ENCODE peak calls at places on chromosome 5, in four cellular contexts. V is HepG2, W is WTC11, E is K562. U is an unnamed sample.

GRCh38 chr5:72476721-72477120 is 30.5 kb downstream of the ZNF366 start:
- DNase-seq in W (no peak), E (no peak), V (no peak), U (no peak)

GRCh38 chr5:16483361-16483760 is 17.8 kb upstream of the ZNF622 start:
- DNase-seq in W (no peak), V (no peak), E (no peak), U (peak)

GRCh38 chr5:92519717-92520632 is 1061.0 kb downstream of the NR2F1-AS1 start:
- DNase-seq in E (no peak), W (no peak), V (no peak), U (no peak)

GRCh38 chr5:81542242-81542641 is 148.3 kb upstream of the ACOT12 start:
- DNase-seq in W (no peak), E (no peak), V (no peak), U (no peak)

GRCh38 chr5:119411291-119411934 is 40.9 kb upstream of the HSD17B4 start:
- DNase-seq in E (peak), W (no peak), V (no peak), U (no peak)

GRCh38 chr5:32346869-32347268 is 34.1 kb upstream of the MTMR12 start:
- DNase-seq in E (no peak), W (no peak), V (no peak), U (no peak)

GRCh38 chr5:52684056-52684455 is 103.7 kb upstream of the ITGA1 start:
- DNase-seq in V (no peak), E (no peak), W (no peak), U (no peak)

GRCh38 chr5:132754947-132755346 is 7.7 kb downstream of the CCNI2 start:
- DNase-seq in W (no peak), V (peak), E (peak), U (no peak)

GRCh38 chr5:58754250-58754649 is 171.4 kb downstream of the RAB3C start:
- DNase-seq in E (no peak), W (no peak), V (no peak), U (no peak)

GRCh38 chr5:32450952-32451351 is 6.4 kb upstream of the ZFR start:
- DNase-seq in V (peak), W (no peak), E (peak), U (peak)

GRCh38 chr5:77168187-77168883 is 42.1 kb upstream of the PDE8B start:
- DNase-seq in W (no peak), V (no peak), E (no peak), U (peak)

GRCh38 chr5:132022737-132023136 is 11.3 kb upstream of the ACSL6 start:
- DNase-seq in V (no peak), W (no peak), E (peak), U (no peak)

GRCh38 chr5:8685704-8686103 is 816.8 kb downstream of the MTRR start:
- DNase-seq in V (no peak), E (no peak), W (peak), U (no peak)

GRCh38 chr5:82397741-82398320 is 119.7 kb upstream of the RPS23 start:
- DNase-seq in V (no peak), W (no peak), E (no peak), U (no peak)

GRCh38 chr5:108312258-108312657 is 69.6 kb downstream of the FBXL17 start:
- DNase-seq in V (no peak), E (no peak), W (no peak), U (no peak)

GRCh38 chr5:62720036-62720441 is 141.4 kb downstream of the LRRC70 start:
- DNase-seq in E (peak), W (peak), V (peak), U (peak)

GRCh38 chr5:15495026-15495425 is 5.0 kb upstream of the FBXL7 start:
- DNase-seq in V (no peak), W (no peak), E (no peak), U (no peak)

GRCh38 chr5:36690041-36690941 is 83.9 kb downstream of the SLC1A3 start:
- DNase-seq in W (peak), V (peak), E (peak), U (peak)

GRCh38 chr5:81391-82021 is 10.5 kb upstream of the PLEKHG4B start:
- DNase-seq in V (no peak), W (no peak), E (no peak), U (no peak)

GRCh38 chr5:134242146-134242545 is 16.3 kb upstream of the PPP2CA start:
- DNase-seq in V (peak), E (peak), W (no peak), U (peak)

GRCh38 chr5:168836603-168837245 is 257.6 kb upstream of the PANK3 start:
- DNase-seq in V (no peak), E (no peak), W (no peak), U (no peak)

GRCh38 chr5:35743644-35744043 is 113.0 kb upstream of the IL7R start:
- DNase-seq in E (no peak), V (no peak), W (no peak), U (no peak)

GRCh38 chr5:157502143-157502647 is 42.2 kb downstream of the NIPAL4 start:
- DNase-seq in V (no peak), E (no peak), W (no peak), U (no peak)

GRCh38 chr5:343461-344401 is 22.2 kb downstream of the AHRR start:
- DNase-seq in E (peak), V (peak), W (peak), U (peak)

GRCh38 chr5:136769900-136770684 is 404.7 kb upstream of the TRPC7 start:
- DNase-seq in W (peak), V (peak), E (peak), U (peak)

GRCh38 chr5:55234171-55234700 is 828 bp upstream of the CCNO start:
- DNase-seq in E (no peak), W (peak), V (no peak), U (no peak)

GRCh38 chr5:96844476-96844990 is 31.8 kb upstream of the ERAP2 start:
- DNase-seq in W (no peak), V (no peak), E (no peak), U (no peak)

GRCh38 chr5:171092194-171092593 is 216.9 kb upstream of the TLX3 start:
- DNase-seq in V (no peak), W (no peak), E (no peak), U (peak)

GRCh38 chr5:53170748-53171349 is 61.3 kb upstream of the MOCS2 start:
- DNase-seq in W (peak), V (peak), E (peak), U (peak)

GRCh38 chr5:111790295-111790694 is 33.3 kb upstream of the NREP start:
- DNase-seq in V (no peak), E (no peak), W (no peak), U (no peak)

GRCh38 chr5:68490401-68490800 is 274.8 kb downstream of the PIK3R1 start:
- DNase-seq in E (no peak), V (no peak), W (no peak), U (no peak)

GRCh38 chr5:54651482-54652076 is 134.0 kb downstream of the SNX18 start:
- DNase-seq in E (no peak), V (no peak), W (no peak), U (no peak)

GRCh38 chr5:158023266-158023665 is 164.3 kb upstream of the CLINT1 start:
- DNase-seq in V (no peak), E (no peak), W (no peak), U (no peak)

GRCh38 chr5:104146652-104147051 is 584.1 kb upstream of the NUDT12 start:
- DNase-seq in V (no peak), E (no peak), W (no peak), U (no peak)

GRCh38 chr5:93600409-93601052 is 17.5 kb downstream of the NR2F1 start:
- DNase-seq in E (no peak), V (no peak), W (no peak), U (no peak)

GRCh38 chr5:16679863-16680262 is 63.1 kb upstream of the RETREG1 start:
- DNase-seq in V (no peak), W (peak), E (no peak), U (no peak)

GRCh38 chr5:174326372-174326771 is 280.9 kb downstream of the NSG2 start:
- DNase-seq in E (no peak), V (no peak), W (no peak), U (no peak)
- TF ChIP-seq NR3C1 in E (no peak), V (no peak), W (no peak), U (no peak)

GRCh38 chr5:84248013-84248412 is 136.7 kb downstream of the EDIL3 start:
- DNase-seq in W (no peak), V (no peak), E (no peak), U (no peak)

GRCh38 chr5:84253946-84254345 is 130.7 kb downstream of the EDIL3 start:
- DNase-seq in W (no peak), E (no peak), V (no peak), U (no peak)

GRCh38 chr5:84255318-84255717 is 129.4 kb downstream of the EDIL3 start:
- DNase-seq in V (peak), W (no peak), E (no peak), U (peak)

GRCh38 chr5:84251503-84251902 is 133.2 kb downstream of the EDIL3 start:
- DNase-seq in W (no peak), E (no peak), V (no peak), U (no peak)

GRCh38 chr5:84249918-84250635 is 134.6 kb downstream of the EDIL3 start:
- DNase-seq in V (no peak), E (no peak), W (no peak), U (no peak)
- TF ChIP-seq NR3C1 in V (no peak), E (no peak), W (no peak), U (no peak)

GRCh38 chr5:143552680-143553079 is 149.2 kb upstream of the NR3C1 start:
- DNase-seq in V (no peak), E (no peak), W (no peak), U (no peak)

GRCh38 chr5:143554194-143554717 is 150.8 kb upstream of the NR3C1 start:
- DNase-seq in W (no peak), V (no peak), E (no peak), U (peak)

GRCh38 chr5:143557061-143557818 is 153.8 kb upstream of the NR3C1 start:
- DNase-seq in V (no peak), W (no peak), E (no peak), U (no peak)

GRCh38 chr5:143557992-143558506 is 154.6 kb upstream of the NR3C1 start:
- DNase-seq in W (no peak), V (no peak), E (no peak), U (no peak)

DNA sequence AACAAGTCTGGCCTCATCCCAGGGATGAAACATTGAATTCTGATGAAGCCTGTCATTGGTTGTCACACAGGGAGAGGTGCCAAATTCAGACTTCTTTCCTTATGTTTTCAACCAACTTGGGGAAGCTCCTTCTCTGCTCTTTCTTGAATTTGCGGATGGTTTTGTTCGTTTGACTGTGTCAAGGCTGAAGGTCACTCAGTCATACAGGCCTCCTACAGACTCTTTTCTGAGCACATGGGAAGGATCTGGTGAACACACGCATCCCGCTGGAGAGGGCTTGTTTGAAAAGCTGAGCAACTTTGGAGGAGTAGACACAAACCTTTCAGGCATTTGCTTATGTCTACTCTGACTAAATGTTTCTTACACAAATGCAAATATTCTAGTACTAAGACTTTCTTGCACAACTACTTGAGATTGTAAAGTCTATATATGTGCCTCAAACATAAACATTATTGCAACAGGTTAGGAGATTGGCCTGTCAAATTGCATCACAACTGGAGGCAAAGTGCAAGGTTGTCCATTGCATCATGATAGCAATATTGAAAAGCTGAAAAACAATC is 151.5 kb upstream of the NR3C1 start:
- DNase-seq in E (no peak), W (no peak), V (peak), U (no peak)
- TF ChIP-seq NR3C1 in E (no peak), W (no peak), V (no peak), U (no peak)

GRCh38 chr5:170034231-170034630 is 53.9 kb upstream of the INSYN2B start:
- DNase-seq in E (no peak), V (no peak), W (no peak), U (no peak)
- TF ChIP-seq NR3C1 in E (no peak), V (no peak), W (no peak), U (no peak)

GRCh38 chr5:125372694-125373621 is 626.5 kb upstream of the ZNF608 start:
- DNase-seq in E (no peak), V (no peak), W (no peak), U (no peak)

GRCh38 chr5:125370486-125370885 is 624.0 kb upstream of the ZNF608 start:
- DNase-seq in E (no peak), V (no peak), W (no peak), U (no peak)

DNA sequence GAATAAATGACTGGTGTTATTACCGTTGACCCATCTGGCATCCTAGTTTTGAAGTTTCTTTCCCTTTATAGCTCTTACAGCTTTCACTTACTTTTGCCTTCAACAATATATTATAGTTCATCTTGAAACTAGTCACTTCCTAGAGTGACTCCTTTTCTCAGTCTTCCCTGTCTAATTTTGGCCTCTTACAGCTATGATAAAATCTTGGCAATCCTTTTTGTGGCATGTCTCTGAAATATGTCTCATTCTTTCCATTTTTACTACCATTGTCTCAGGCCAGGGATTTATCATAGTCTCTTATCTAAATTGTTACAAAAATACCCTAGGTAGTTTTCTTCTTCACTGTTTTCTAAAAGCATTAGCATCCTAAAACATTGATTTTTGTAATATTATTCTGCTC is 621.3 kb upstream of the ZNF608 start:
- DNase-seq in V (no peak), W (no peak), E (no peak), U (no peak)
- TF ChIP-seq NR3C1 in V (no peak), W (no peak), E (no peak), U (no peak)

GRCh38 chr5:1793966-1794895 is 5.4 kb downstream of the MRPL36 start:
- DNase-seq in W (no peak), E (no peak), V (peak), U (no peak)

GRCh38 chr5:1796371-1797108 is 3.1 kb downstream of the MRPL36 start:
- DNase-seq in E (no peak), V (no peak), W (no peak), U (no peak)

GRCh38 chr5:1794896-1795290 is 4.7 kb downstream of the MRPL36 start:
- DNase-seq in E (no peak), W (no peak), V (no peak), U (no peak)

GRCh38 chr5:1795931-1796330 is 3.7 kb downstream of the MRPL36 start:
- DNase-seq in E (no peak), V (no peak), W (no peak), U (no peak)

DNA sequence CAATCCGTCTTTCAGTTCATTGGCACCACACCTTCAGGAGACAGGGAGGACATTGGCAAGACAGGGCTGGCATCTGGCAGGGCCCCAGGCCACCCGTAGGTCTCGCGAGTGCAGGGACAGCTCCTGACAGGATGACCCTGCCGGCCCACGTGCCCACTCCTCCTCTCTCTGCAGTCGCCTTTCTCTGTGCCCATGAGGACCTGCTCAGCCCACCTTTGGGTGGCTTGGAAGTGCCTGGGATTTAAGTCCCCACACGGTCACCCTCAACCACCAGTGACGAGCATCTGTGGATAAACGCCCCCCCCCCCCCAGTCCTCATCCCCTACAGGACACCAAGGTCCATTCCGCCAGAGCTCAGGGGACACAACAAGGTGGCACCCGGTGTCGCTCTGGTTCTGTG is 4.1 kb downstream of the MRPL36 start:
- DNase-seq in V (no peak), E (no peak), W (no peak), U (no peak)
- TF ChIP-seq NR3C1 in V (no peak), E (no peak), W (no peak), U (no peak)

DNA sequence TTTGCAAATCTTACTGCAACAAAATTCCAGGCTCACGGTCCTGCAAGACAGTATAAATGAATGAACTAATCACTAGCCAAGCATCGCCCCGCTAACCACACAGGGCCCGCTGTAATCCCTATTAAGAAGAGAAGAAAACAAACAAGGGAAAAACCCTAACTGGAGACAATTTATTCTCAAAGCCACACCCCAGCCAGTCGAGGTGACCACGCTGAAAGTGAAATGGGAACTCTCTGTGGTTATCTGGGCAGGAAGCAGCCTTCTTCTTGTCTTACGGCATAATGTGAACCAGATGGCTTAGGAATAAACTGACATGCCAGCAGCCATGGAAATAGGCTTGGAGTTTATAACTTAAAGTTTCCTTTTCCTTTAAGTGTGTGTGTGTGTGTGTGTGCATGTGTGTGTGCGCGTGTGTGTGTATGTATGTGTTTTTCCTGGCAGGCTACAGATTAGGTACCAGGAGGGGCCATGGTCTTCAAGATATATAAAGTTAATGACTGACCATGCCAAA is 120.2 kb downstream of the SEMA6A start:
- DNase-seq in W (no peak), V (no peak), E (peak), U (no peak)
- TF ChIP-seq NR3C1 in W (no peak), V (no peak), E (no peak), U (no peak)

DNA sequence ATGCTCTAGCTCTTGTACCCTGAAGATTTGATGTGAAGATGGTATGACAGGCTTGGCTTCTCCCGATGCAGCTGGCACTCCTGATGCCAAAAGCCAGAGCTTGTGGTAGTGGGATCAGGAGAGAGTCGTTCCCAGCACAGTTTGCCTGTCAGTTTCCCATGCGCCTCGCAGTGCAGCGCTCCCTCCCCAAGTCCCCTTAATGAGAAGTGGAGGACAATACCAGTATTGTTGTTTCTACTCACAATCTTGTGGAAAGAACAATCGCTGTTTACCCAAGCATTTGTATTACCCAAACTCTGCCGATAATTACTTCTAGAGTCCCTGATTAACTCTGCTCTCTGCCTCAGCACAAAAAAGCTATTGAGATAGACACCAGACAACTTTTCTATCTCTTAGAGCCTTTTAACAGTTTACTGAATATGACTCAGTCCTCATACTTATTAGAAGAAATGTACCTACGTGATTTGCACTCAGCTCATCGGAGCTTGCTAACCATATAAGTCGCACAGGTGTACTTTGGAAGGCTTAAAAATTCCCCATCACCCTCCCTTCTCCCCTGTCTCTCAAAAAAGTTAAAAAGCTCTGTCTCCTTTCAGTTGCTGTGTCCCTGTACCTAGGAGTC is 283.2 kb upstream of the TMEM161B start:
- DNase-seq in E (no peak), V (no peak), W (no peak), U (no peak)
- TF ChIP-seq NR3C1 in E (no peak), V (no peak), W (no peak), U (no peak)

GRCh38 chr5:176574297-176574591 is 25.1 kb downstream of the CDHR2 start:
- DNase-seq in E (no peak), V (no peak), W (no peak), U (no peak)

GRCh38 chr5:176565760-176566288 is 16.7 kb downstream of the CDHR2 start:
- DNase-seq in W (no peak), E (no peak), V (no peak), U (no peak)

GRCh38 chr5:176573564-176574296 is 24.6 kb downstream of the CDHR2 start:
- DNase-seq in W (peak), V (peak), E (peak), U (peak)

GRCh38 chr5:176568657-176569056 is 19.5 kb downstream of the CDHR2 start:
- DNase-seq in W (no peak), V (no peak), E (no peak), U (no peak)

GRCh38 chr5:176570044-176570443 is 20.9 kb downstream of the CDHR2 start:
- DNase-seq in E (no peak), W (no peak), V (no peak), U (peak)
- TF ChIP-seq NR3C1 in E (no peak), W (no peak), V (no peak), U (no peak)

U was measured in A549.